ENCODE peak calls at places on chromosome 5, in six cellular contexts. B, A, E, H, O and L are unnamed samples.

GRCh38 chr5:151072234-151073025 is 8.4 kb downstream of the TNIP1 start:
- DNase-seq in B (no peak), H (peak), O (peak), E (no peak), A (no peak), L (no peak)

GRCh38 chr5:36648426-36648825 is 42.0 kb downstream of the SLC1A3 start:
- DNase-seq in A (no peak), E (no peak), H (no peak), B (no peak), O (no peak), L (no peak)

GRCh38 chr5:113047234-113047633 is 70.6 kb downstream of the DCP2 start:
- DNase-seq in H (peak), E (no peak), O (no peak), B (no peak), A (no peak), L (no peak)

GRCh38 chr5:126973193-126973592 is 57.2 kb downstream of the MARCHF3 start:
- DNase-seq in B (no peak), H (no peak), E (no peak), O (no peak), A (no peak), L (no peak)

GRCh38 chr5:3333105-3333504 is 262.5 kb upstream of the IRX1 start:
- DNase-seq in O (no peak), H (no peak), B (no peak), A (no peak), E (no peak), L (no peak)

GRCh38 chr5:162796507-162796906 is 640.9 kb upstream of the CCNG1 start:
- DNase-seq in H (no peak), E (no peak), B (no peak), A (no peak), O (no peak), L (no peak)

GRCh38 chr5:38524006-38524405 is 32.4 kb downstream of the LIFR start:
- DNase-seq in O (no peak), H (no peak), B (no peak), E (no peak), A (no peak), L (no peak)

GRCh38 chr5:122192883-122193496 is 63.6 kb downstream of the ZNF474 start:
- DNase-seq in B (no peak), H (peak), E (peak), O (no peak), A (no peak), L (peak)

GRCh38 chr5:163172540-163173337 is 264.7 kb upstream of the CCNG1 start:
- DNase-seq in O (no peak), B (no peak), E (no peak), A (no peak), H (peak), L (no peak)

GRCh38 chr5:151195622-151196021 is 28.3 kb downstream of the CCDC69 start:
- DNase-seq in H (no peak), E (no peak), O (peak), A (no peak), B (no peak), L (no peak)

GRCh38 chr5:88827997-88828396 is 55.0 kb downstream of the MEF2C start:
- DNase-seq in H (peak), A (no peak), O (no peak), B (no peak), E (no peak), L (no peak)

GRCh38 chr5:169712428-169712827 is 75.4 kb downstream of the DOCK2 start:
- DNase-seq in A (no peak), H (no peak), E (no peak), O (no peak), B (no peak), L (no peak)

GRCh38 chr5:14463629-14464028 is 118.0 kb upstream of the OTULINL start:
- DNase-seq in A (no peak), H (peak), E (no peak), B (no peak), O (no peak), L (no peak)

GRCh38 chr5:39759696-39760095 is 334.9 kb upstream of the DAB2 start:
- DNase-seq in O (no peak), A (no peak), H (peak), B (no peak), E (no peak), L (no peak)

GRCh38 chr5:74122979-74123575 is 497.1 kb downstream of the ARHGEF28 start:
- DNase-seq in A (no peak), B (no peak), H (peak), O (no peak), E (no peak), L (no peak)

GRCh38 chr5:77957-78804 is 13.8 kb upstream of the PLEKHG4B start:
- DNase-seq in H (peak), O (no peak), B (peak), A (no peak), E (peak), L (no peak)

GRCh38 chr5:157269165-157269671 is 3.3 kb downstream of the CYFIP2 start:
- DNase-seq in H (no peak), E (no peak), A (peak), O (peak), B (no peak), L (no peak)

GRCh38 chr5:5377780-5378179 is 44.7 kb upstream of the ICE1 start:
- DNase-seq in B (no peak), H (no peak), A (no peak), E (no peak), O (no peak), L (no peak)

GRCh38 chr5:145479271-145479670 is 355.9 kb downstream of the PRELID2 start:
- DNase-seq in B (no peak), H (no peak), A (no peak), E (no peak), O (no peak), L (no peak)

GRCh38 chr5:133250527-133250926 is 198.7 kb downstream of the HSPA4 start:
- DNase-seq in E (no peak), A (no peak), O (no peak), B (no peak), H (no peak), L (no peak)

GRCh38 chr5:56306433-56307150 is 73.5 kb upstream of the ANKRD55 start:
- DNase-seq in B (no peak), O (no peak), E (no peak), A (no peak), H (no peak), L (no peak)

GRCh38 chr5:165882099-165882498 is 2376.7 kb downstream of the MAT2B start:
- DNase-seq in H (no peak), O (no peak), A (no peak), E (no peak), B (no peak), L (no peak)

GRCh38 chr5:88680253-88681132 is 202.5 kb downstream of the MEF2C start:
- DNase-seq in H (peak), E (no peak), A (peak), O (peak), B (peak), L (no peak)

GRCh38 chr5:60687927-60688720 is 11.8 kb downstream of the DEPDC1B start:
- DNase-seq in B (no peak), O (no peak), H (peak), E (peak), A (no peak), L (peak)

GRCh38 chr5:34673463-34674125 is 17.5 kb downstream of the RAI14 start:
- DNase-seq in O (no peak), B (no peak), A (no peak), E (no peak), H (peak), L (no peak)

GRCh38 chr5:40033411-40033810 is 608.6 kb upstream of the DAB2 start:
- DNase-seq in E (no peak), B (no peak), H (no peak), A (no peak), O (no peak), L (no peak)

GRCh38 chr5:142816577-142816976 is 46.4 kb downstream of the ARHGAP26 start:
- DNase-seq in O (peak), E (no peak), H (peak), A (no peak), B (peak), L (no peak)

GRCh38 chr5:136052692-136053335 is 24.0 kb downstream of the TGFBI start:
- DNase-seq in H (no peak), B (no peak), A (no peak), E (no peak), O (no peak), L (no peak)

GRCh38 chr5:14156611-14157493 is 13.7 kb downstream of the TRIO start:
- DNase-seq in E (peak), A (no peak), B (no peak), H (peak), O (no peak), L (peak)

GRCh38 chr5:148390914-148391313 is 7.2 kb downstream of the FBXO38 start:
- DNase-seq in A (no peak), O (no peak), H (no peak), E (no peak), B (no peak), L (no peak)

GRCh38 chr5:33470544-33470943 is 29.8 kb downstream of the TARS1 start:
- DNase-seq in B (no peak), O (no peak), E (peak), A (no peak), H (peak), L (peak)

GRCh38 chr5:3311443-3311842 is 284.2 kb upstream of the IRX1 start:
- DNase-seq in H (no peak), E (no peak), O (no peak), B (no peak), A (no peak), L (no peak)

GRCh38 chr5:151338734-151339133 is 8.6 kb downstream of the SLC36A2 start:
- DNase-seq in O (no peak), B (no peak), A (no peak), H (no peak), E (no peak), L (no peak)

GRCh38 chr5:126810983-126811382 is 34.0 kb downstream of the LMNB1 start:
- DNase-seq in A (no peak), O (no peak), E (no peak), H (no peak), B (no peak), L (no peak)

GRCh38 chr5:103510851-103511553 is 51.6 kb downstream of the NUDT12 start:
- DNase-seq in E (no peak), B (no peak), H (peak), A (no peak), O (no peak), L (no peak)

GRCh38 chr5:152379331-152379730 is 25.7 kb downstream of the NMUR2 start:
- DNase-seq in O (no peak), B (no peak), E (no peak), H (peak), A (no peak), L (no peak)

GRCh38 chr5:152372875-152373274 is 32.2 kb downstream of the NMUR2 start:
- DNase-seq in O (no peak), A (no peak), E (no peak), B (no peak), H (peak), L (no peak)

GRCh38 chr5:152376871-152377270 is 28.2 kb downstream of the NMUR2 start:
- DNase-seq in H (no peak), O (no peak), E (no peak), A (no peak), B (no peak), L (no peak)

GRCh38 chr5:152378730-152379129 is 26.3 kb downstream of the NMUR2 start:
- DNase-seq in H (peak), B (no peak), A (no peak), E (no peak), O (no peak), L (no peak)

GRCh38 chr5:152374711-152375275 is 30.3 kb downstream of the NMUR2 start:
- DNase-seq in H (no peak), E (no peak), B (no peak), A (no peak), O (no peak), L (no peak)
- H3K4me3 ChIP-seq in H (no peak), E (no peak), B (no peak), A (no peak), O (no peak), L (no peak)

GRCh38 chr5:27473300-27474053 is 435.1 kb upstream of the CDH9 start:
- DNase-seq in B (no peak), E (no peak), H (no peak), A (no peak), O (no peak), L (no peak)
- H3K4me3 ChIP-seq in B (no peak), E (peak), H (no peak), A (no peak), O (no peak), L (no peak)

DNA sequence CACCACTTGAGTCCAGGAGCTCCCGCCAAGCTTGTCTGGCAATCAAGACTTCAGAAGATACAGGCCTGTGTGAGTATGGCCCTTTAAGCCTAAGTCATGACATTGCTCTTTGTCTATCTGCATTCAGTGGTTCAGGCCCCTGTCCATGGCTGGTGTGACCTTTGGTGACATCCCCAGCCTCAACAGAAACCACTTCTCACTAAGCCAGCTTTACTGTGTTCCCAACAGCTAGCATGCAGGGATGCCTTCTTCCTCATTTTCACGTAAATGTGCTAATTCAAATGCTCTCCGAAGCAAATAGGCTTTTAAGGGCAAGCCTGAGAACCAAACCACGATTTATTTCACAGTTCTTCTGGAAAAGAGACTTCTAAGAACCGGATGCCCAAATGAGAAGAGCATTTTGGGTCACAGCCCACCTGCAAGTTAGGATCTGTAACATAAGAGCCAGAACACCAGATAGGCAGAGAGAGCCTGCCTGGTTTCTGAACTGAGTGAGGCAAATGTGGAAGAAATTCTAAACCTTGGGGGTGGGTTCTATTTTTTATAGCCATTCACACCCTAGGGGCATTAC is 14.9 kb downstream of the CD180 start:
- DNase-seq in E (no peak), O (no peak), A (no peak), H (no peak), B (no peak), L (no peak)
- H3K4me3 ChIP-seq in E (no peak), O (no peak), A (no peak), H (no peak), B (no peak), L (no peak)

GRCh38 chr5:139383275-139383992 is at the start of gene SLC23A1:
- DNase-seq in E (no peak), B (no peak), A (no peak), H (no peak), O (peak), L (no peak)

GRCh38 chr5:139384591-139385051 is 1.5 kb upstream of the SLC23A1 start:
- DNase-seq in H (no peak), E (no peak), O (no peak), B (no peak), A (no peak), L (no peak)

GRCh38 chr5:139383993-139384590 is 995 bp upstream of the SLC23A1 start:
- DNase-seq in A (no peak), O (peak), B (no peak), H (no peak), E (no peak), L (no peak)

GRCh38 chr5:139386039-139386438 is 2.9 kb upstream of the SLC23A1 start:
- DNase-seq in O (peak), E (no peak), H (no peak), A (no peak), B (no peak), L (no peak)

DNA sequence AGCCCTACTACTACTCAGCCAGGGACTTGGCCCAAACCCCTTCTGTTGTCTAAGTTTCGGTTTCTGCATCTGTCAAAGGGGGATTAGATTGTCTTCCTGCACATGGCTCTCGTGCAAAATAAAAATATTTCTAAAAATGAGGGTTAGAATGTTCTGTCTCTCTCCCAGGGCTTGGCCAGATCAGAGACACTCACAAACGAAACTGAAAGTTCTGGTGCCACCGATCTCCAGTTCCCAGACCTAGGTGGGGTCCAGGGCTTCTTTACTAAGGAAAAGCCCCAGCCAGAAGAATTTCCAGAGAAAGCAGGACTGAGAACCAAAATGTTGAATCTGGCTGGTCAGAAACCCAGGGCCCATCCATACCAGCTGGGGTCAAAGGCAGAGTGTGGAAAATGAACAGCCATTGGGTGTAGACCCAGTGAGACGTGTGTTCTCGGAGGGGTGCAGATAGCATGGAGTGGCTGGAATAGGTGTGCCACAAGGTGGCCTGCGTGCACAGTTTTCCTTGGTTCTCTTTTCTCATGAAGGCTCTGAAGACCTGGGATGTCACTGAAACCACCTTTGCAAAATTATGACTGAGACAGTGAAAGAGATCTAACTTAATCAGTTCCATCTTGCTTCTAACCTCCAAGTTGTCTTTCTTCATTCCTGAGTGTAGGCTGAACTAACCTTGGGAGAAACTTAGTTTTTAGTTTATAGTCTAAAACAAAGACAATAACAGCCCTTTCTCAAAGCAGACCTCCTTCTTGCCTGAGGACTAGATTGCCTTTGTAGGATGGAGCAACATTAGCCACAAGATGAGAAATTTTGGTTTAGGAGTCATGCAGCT is 2.2 kb upstream of the SLC23A1 start:
- DNase-seq in A (no peak), O (peak), H (no peak), E (no peak), B (no peak), L (no peak)
- H3K4me3 ChIP-seq in A (peak), O (peak), H (no peak), E (no peak), B (no peak), L (no peak)